ENCODE peak calls at places on chromosomes 5 and 9, in ten cellular contexts. F, O, P, D, Z, N, T, I, L and V are unnamed samples. For H3K4me1, the result is how much of the 10 kb centered on the place peaks cover.

GRCh38 chr9:16417749-16418148 is 452.7 kb downstream of the BNC2 start:
- DNase-seq in D (no peak), I (no peak), P (no peak), F (no peak), L (no peak), N (no peak), O (peak), Z (no peak), T (no peak), V (no peak)

GRCh38 chr5:1140188-1140817 is 28.4 kb upstream of the SLC12A7 start:
- DNase-seq in Z (peak), I (peak), O (peak), L (peak), T (peak), P (no peak), N (peak), D (no peak), F (no peak), V (no peak)

GRCh38 chr9:16252631-16253030 is 617.8 kb downstream of the BNC2 start:
- DNase-seq in Z (no peak), D (no peak), O (no peak), N (no peak), F (no peak), P (no peak), I (no peak), L (no peak), T (no peak), V (no peak)

GRCh38 chr5:113269023-113269997 is 165.5 kb downstream of the TSSK1B start:
- DNase-seq in Z (no peak), I (no peak), T (no peak), D (no peak), F (no peak), O (no peak), N (no peak), L (no peak), P (no peak), V (no peak)

GRCh38 chr9:85536076-85536475 is 205.7 kb downstream of the AGTPBP1 start:
- DNase-seq in T (peak), N (peak), L (no peak), I (no peak), P (no peak), D (no peak), O (peak), Z (no peak), F (peak), V (no peak)

GRCh38 chr9:75027187-75028107 is 646 bp downstream of the CARNMT1 start:
- DNase-seq in O (peak), F (peak), T (peak), N (peak), Z (peak), P (no peak), L (peak), I (peak), D (peak), V (peak)

GRCh38 chr9:26656003-26656940 is 236.3 kb downstream of the CAAP1 start:
- DNase-seq in L (no peak), Z (no peak), D (no peak), N (no peak), O (peak), F (no peak), I (peak), T (no peak), P (no peak), V (no peak)

GRCh38 chr5:168315991-168316578 is 24.6 kb downstream of the WWC1 start:
- DNase-seq in Z (no peak), N (peak), T (peak), P (no peak), I (no peak), F (no peak), O (no peak), D (no peak), L (no peak), V (no peak)

GRCh38 chr5:151770383-151771258 is 1.1 kb upstream of the G3BP1 start:
- DNase-seq in I (peak), L (peak), P (no peak), O (peak), F (peak), T (peak), N (peak), D (no peak), Z (no peak), V (peak)

GRCh38 chr9:17349816-17350215 is 215.0 kb downstream of the CNTLN start:
- DNase-seq in Z (no peak), T (no peak), N (no peak), D (no peak), P (no peak), L (no peak), F (peak), I (no peak), O (peak), V (no peak)

GRCh38 chr9:84206801-84207200 is 133.8 kb downstream of the SLC28A3 start:
- DNase-seq in Z (no peak), T (no peak), L (no peak), I (no peak), N (no peak), F (no peak), P (no peak), O (no peak), D (no peak), V (no peak)

GRCh38 chr5:134079748-134080581 is 34.5 kb upstream of the TCF7 start:
- DNase-seq in P (no peak), O (no peak), F (no peak), I (no peak), Z (peak), D (no peak), N (no peak), L (no peak), T (no peak), V (no peak)

GRCh38 chr9:121574771-121575519 is 75.3 kb upstream of the GGTA1 start:
- DNase-seq in O (no peak), N (no peak), L (no peak), T (no peak), P (no peak), F (no peak), Z (no peak), I (no peak), D (no peak), V (no peak)

GRCh38 chr9:127308559-127309429 is 44.2 kb downstream of the GARNL3 start:
- DNase-seq in O (peak), N (no peak), P (no peak), F (no peak), D (no peak), L (no peak), Z (no peak), I (no peak), T (no peak), V (no peak)

GRCh38 chr9:131304676-131305366 is 15.3 kb downstream of the PLPP7 start:
- DNase-seq in I (no peak), L (no peak), T (no peak), D (no peak), Z (no peak), F (no peak), O (no peak), P (no peak), N (no peak), V (no peak)

GRCh38 chr9:118929317-118929716 is 439.9 kb downstream of the BRINP1 start:
- DNase-seq in Z (no peak), L (no peak), O (no peak), I (no peak), D (no peak), N (no peak), F (peak), T (no peak), P (no peak), V (no peak)

GRCh38 chr9:114911167-114911821 is 19.1 kb downstream of the TNFSF8 start:
- DNase-seq in N (no peak), O (peak), L (no peak), Z (no peak), F (no peak), I (peak), D (no peak), P (no peak), T (no peak), V (no peak)

GRCh38 chr9:86751207-86751606 is 196.1 kb downstream of the GAS1 start:
- DNase-seq in I (no peak), T (no peak), N (no peak), P (no peak), Z (no peak), L (no peak), D (no peak), O (no peak), F (no peak), V (peak)

GRCh38 chr5:16550316-16550952 is 66.4 kb downstream of the RETREG1 start:
- DNase-seq in F (no peak), D (no peak), O (peak), T (no peak), I (peak), L (no peak), N (no peak), Z (no peak), P (no peak), V (no peak)

GRCh38 chr5:57338068-57338848 is 144.4 kb downstream of the ACTBL2 start:
- DNase-seq in P (no peak), F (no peak), L (no peak), N (no peak), D (no peak), O (no peak), I (peak), T (no peak), Z (no peak), V (no peak)

GRCh38 chr5:10590226-10591047 is 26.6 kb downstream of the ANKRD33B start:
- DNase-seq in I (peak), F (peak), L (no peak), T (no peak), Z (no peak), N (no peak), P (no peak), D (no peak), O (peak), V (no peak)

GRCh38 chr5:173625686-173626500 is 9.4 kb upstream of the BOD1 start:
- DNase-seq in L (no peak), N (no peak), P (no peak), T (no peak), I (no peak), D (no peak), Z (no peak), F (no peak), O (no peak), V (no peak)

GRCh38 chr5:175692996-175693700 is 35.3 kb downstream of the HRH2 start:
- DNase-seq in L (peak), I (no peak), P (no peak), T (no peak), D (no peak), O (no peak), N (no peak), F (no peak), Z (no peak), V (no peak)

GRCh38 chr5:77312411-77312810 is 101.9 kb downstream of the PDE8B start:
- DNase-seq in F (no peak), D (no peak), O (peak), N (no peak), L (no peak), Z (no peak), T (no peak), P (no peak), I (no peak), V (no peak)

GRCh38 chr5:135739383-135739961 is 95.0 kb upstream of the SLC25A48 start:
- DNase-seq in D (no peak), F (peak), L (no peak), P (no peak), N (no peak), Z (no peak), I (no peak), T (no peak), O (peak), V (peak)

GRCh38 chr5:124981901-124982300 is 235.5 kb upstream of the ZNF608 start:
- DNase-seq in L (no peak), I (no peak), D (no peak), Z (no peak), N (peak), F (no peak), O (no peak), T (no peak), P (no peak), V (no peak)

GRCh38 chr5:157269165-157269671 is 3.3 kb downstream of the CYFIP2 start:
- DNase-seq in T (peak), D (no peak), F (peak), I (no peak), L (no peak), O (no peak), Z (no peak), N (no peak), P (no peak), V (no peak)

GRCh38 chr5:168209561-168209960 is 81.9 kb upstream of the WWC1 start:
- DNase-seq in P (no peak), T (no peak), I (no peak), F (no peak), L (no peak), N (no peak), D (no peak), O (no peak), Z (no peak), V (no peak)

GRCh38 chr9:130766031-130766903 is 68.8 kb upstream of the ABL1 start:
- DNase-seq in O (no peak), T (no peak), I (no peak), D (no peak), N (peak), P (no peak), F (no peak), Z (no peak), L (no peak), V (no peak)

GRCh38 chr5:24068507-24068906 is 561.1 kb downstream of the PRDM9 start:
- DNase-seq in F (peak), O (no peak), D (no peak), L (no peak), I (no peak), T (no peak), Z (no peak), P (no peak), N (no peak), V (no peak)

GRCh38 chr5:6307304-6307703 is 71.0 kb downstream of the MED10 start:
- DNase-seq in N (no peak), O (no peak), D (no peak), F (no peak), Z (no peak), I (no peak), T (no peak), P (no peak), L (no peak), V (no peak)

GRCh38 chr5:15064396-15064795 is 192.8 kb upstream of the ANKH start:
- DNase-seq in P (no peak), D (no peak), N (no peak), O (no peak), F (no peak), T (no peak), Z (no peak), I (no peak), L (no peak), V (no peak)

GRCh38 chr5:153546566-153546965 is 56.1 kb downstream of the GRIA1 start:
- DNase-seq in P (no peak), O (peak), N (no peak), D (no peak), L (no peak), F (no peak), T (no peak), Z (no peak), I (no peak), V (no peak)

DNA sequence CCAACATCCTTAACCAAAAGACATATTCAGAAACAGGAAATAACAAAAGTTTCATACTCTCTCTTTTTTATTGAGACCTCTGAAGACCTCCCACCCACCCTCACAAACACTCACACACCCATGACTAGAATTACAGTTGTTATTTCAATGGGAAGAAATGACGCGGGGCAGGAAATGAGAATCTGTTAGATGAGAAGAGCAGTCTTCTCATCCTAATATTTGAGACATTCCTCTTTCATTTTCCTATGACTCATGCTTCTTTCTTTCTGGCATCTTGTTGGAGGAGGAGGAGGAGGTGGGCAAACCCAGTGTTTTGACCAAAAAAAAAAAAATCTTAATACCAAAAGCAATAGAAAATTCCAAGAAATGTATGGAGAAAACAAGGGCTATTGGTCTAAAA is 179.5 kb upstream of the TARS1 start:
- DNase-seq in F (no peak), I (no peak), T (no peak), N (no peak), P (no peak), O (peak), Z (no peak), L (no peak), D (no peak), V (no peak)
- TF ChIP-seq CTCF in F (no peak), I (no peak), T (no peak), N (no peak), P (no peak), O (no peak), Z (no peak), L (no peak), D (no peak), V (no peak)

GRCh38 chr9:129485140-129485758 is 135.7 kb downstream of the C9orf50 start:
- DNase-seq in Z (no peak), L (peak), O (no peak), N (no peak), P (no peak), I (no peak), T (no peak), F (no peak), D (no peak), V (no peak)

GRCh38 chr9:129484325-129485000 is 136.4 kb downstream of the C9orf50 start:
- DNase-seq in Z (no peak), D (no peak), O (no peak), I (no peak), P (no peak), T (no peak), L (no peak), F (no peak), N (no peak), V (no peak)

GRCh38 chr9:129481824-129482511 is 138.9 kb downstream of the C9orf50 start:
- DNase-seq in N (no peak), L (peak), T (no peak), O (no peak), I (no peak), Z (no peak), P (no peak), D (no peak), F (no peak), V (no peak)

GRCh38 chr9:129482521-129483466 is 138.1 kb downstream of the C9orf50 start:
- DNase-seq in P (no peak), I (no peak), L (peak), T (peak), D (no peak), Z (peak), O (peak), F (peak), N (peak), V (peak)

DNA sequence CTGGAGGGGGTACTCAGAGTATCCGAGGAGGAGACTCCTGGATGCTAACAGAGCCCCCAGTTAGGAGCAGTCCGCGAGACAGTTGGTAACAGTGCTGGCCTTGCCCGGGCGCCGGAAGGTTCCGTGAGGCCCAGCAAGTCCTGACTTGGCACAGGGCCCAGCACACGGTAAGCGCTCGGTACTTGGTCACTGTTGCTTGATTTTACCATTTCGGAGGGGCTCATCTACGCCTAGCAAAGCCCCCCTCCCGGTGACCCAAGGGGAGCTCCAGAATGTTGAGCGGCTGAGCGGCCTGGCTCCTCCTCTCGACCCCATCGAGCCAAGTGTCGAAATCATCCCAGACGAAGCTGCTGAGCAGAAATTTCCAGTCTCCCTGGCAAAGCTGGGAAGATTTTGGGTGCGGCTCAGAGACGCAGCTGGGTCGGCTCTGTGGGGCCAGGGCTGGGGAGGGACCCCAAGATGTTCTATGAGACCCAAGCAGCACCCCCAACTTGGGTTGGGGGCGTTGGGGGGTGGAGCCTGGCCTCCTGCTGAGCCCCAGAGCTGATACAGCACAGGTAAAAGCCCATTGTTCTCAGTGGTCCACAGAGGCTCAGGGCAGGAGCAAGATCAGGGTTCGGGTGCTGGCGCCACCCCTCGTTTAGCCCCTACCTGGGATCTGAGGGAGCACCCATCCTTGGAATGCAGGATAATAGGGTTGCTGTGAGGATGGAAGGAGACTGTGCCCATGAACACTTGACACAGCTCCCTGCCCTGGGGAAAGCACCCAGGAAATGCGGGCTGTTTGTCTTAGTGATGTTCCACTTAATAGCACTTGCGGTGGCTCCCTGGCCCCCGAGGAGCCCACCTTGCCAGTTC is 137.2 kb downstream of the C9orf50 start:
- DNase-seq in P (no peak), N (peak), I (peak), Z (peak), F (peak), T (peak), O (peak), D (no peak), L (peak), V (peak)
- H3K4me1 ChIP-seq in P (under half), N (under half), I (half or more), Z (under half), F (under half), T (half or more), O (half or more), D (under half), L (half or more), V (under half)

DNA sequence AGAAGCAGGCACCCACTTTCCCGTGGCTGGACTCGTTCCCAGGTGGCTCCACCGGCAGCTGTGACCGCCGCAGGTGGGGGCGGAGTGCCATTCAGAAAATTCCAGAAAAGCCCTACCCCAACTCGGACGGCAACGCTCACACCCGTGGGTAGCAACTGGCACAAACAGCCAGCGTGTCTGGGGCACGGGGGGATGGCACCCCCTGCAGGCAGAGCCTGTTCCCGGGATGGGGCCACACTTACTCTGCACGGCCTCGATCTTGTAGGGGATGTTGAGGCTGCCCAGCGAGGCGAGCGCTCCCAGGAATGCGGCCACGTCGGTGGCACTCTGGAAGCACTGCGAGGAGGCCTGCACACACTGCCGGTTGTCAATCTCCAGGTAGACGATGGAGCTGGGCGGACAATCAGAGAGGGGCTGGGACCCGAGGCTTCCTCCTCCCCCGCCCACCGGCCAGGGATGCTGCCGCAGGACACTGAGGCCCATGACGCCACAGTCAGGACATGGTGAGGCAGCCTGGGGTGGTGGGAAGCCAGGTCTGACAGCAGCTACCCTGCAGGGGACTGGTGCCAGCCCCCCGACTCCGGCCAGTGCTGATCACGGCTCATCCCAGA is 20.2 kb upstream of the SEC16A start:
- DNase-seq in O (no peak), T (no peak), L (no peak), Z (no peak), N (no peak), P (no peak), F (no peak), D (no peak), I (no peak), V (no peak)
- TF ChIP-seq CTCF in O (no peak), T (no peak), L (no peak), Z (no peak), N (no peak), P (no peak), F (peak), D (no peak), I (no peak), V (no peak)

GRCh38 chr5:159341145-159341544 is 10.9 kb upstream of the IL12B start:
- DNase-seq in D (no peak), Z (no peak), F (no peak), N (no peak), L (no peak), I (no peak), P (no peak), T (no peak), O (no peak), V (no peak)

GRCh38 chr5:159340511-159340910 is 10.2 kb upstream of the IL12B start:
- DNase-seq in T (no peak), P (no peak), L (no peak), N (no peak), I (no peak), D (no peak), Z (no peak), O (no peak), F (no peak), V (no peak)

GRCh38 chr5:159343295-159344094 is 13.2 kb upstream of the IL12B start:
- DNase-seq in Z (no peak), P (no peak), D (no peak), T (no peak), I (no peak), O (no peak), N (no peak), L (no peak), F (no peak), V (no peak)

GRCh38 chr5:159342838-159343237 is 12.6 kb upstream of the IL12B start:
- DNase-seq in D (no peak), F (no peak), I (no peak), P (no peak), L (no peak), N (no peak), T (no peak), O (no peak), Z (no peak), V (no peak)

DNA sequence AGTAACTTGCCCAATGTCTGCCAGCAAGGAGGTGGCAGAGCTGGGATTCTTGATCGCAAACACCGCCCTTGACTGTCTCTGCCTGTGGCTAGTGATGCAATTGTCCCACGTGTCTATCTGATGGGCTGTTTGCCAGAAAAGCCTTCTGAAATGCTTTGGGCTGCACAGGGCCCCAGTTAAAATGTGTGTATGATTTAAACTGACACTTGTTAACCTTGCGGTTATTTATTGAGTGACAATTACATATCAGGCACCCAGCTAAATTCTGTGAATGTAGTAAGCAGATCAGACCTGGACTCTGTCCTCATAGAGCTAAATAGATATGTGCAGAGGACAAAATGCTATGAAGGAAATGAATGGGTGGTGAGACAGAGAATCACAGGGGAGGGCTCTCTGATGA is 11.6 kb upstream of the IL12B start:
- DNase-seq in D (peak), I (peak), P (no peak), O (peak), L (peak), Z (peak), N (peak), T (peak), F (peak), V (peak)
- H3K4me1 ChIP-seq in D (under half), I (under half), P (under half), O (under half), L (under half), Z (under half), N (under half), T (under half), F (under half), V (under half)